ENCODE peak calls at places on chromosomes 16 and 17, in four cellular contexts. One of them, this sample, is unnamed.

GRCh38 chr16:67311607-67312449 is 14.7 kb downstream of the KCTD19 start:
- DNase-seq in gastrocnemius medialis: no peak
- DNase-seq in A549: peak
- DNase-seq in uterus: peak
- DNase-seq in this sample: no peak

GRCh38 chr16:52546291-52546941 is 527 bp downstream of the TOX3 start:
- DNase-seq in gastrocnemius medialis: no peak
- DNase-seq in A549: no peak
- DNase-seq in uterus: no peak
- DNase-seq in this sample: no peak

GRCh38 chr16:21183995-21184394 is 25.5 kb downstream of the LDAF1 start:
- DNase-seq in gastrocnemius medialis: no peak
- DNase-seq in A549: no peak
- DNase-seq in uterus: no peak
- DNase-seq in this sample: no peak

GRCh38 chr17:31274252-31274651 is 22.8 kb downstream of the OMG start:
- DNase-seq in gastrocnemius medialis: no peak
- DNase-seq in A549: no peak
- DNase-seq in uterus: no peak
- DNase-seq in this sample: no peak

GRCh38 chr16:749010-749409 is 8.2 kb upstream of the CIAO3 start:
- DNase-seq in gastrocnemius medialis: no peak
- DNase-seq in A549: no peak
- DNase-seq in uterus: no peak
- DNase-seq in this sample: no peak

GRCh38 chr16:71712501-71712900 is 12.0 kb downstream of the PHLPP2 start:
- DNase-seq in gastrocnemius medialis: no peak
- DNase-seq in A549: no peak
- DNase-seq in uterus: no peak
- DNase-seq in this sample: no peak

GRCh38 chr16:53090591-53091507 is 36.1 kb downstream of the CHD9 start:
- DNase-seq in gastrocnemius medialis: peak
- DNase-seq in A549: no peak
- DNase-seq in uterus: peak
- DNase-seq in this sample: peak

GRCh38 chr16:23410176-23410575 is 42.8 kb downstream of the COG7 start:
- DNase-seq in gastrocnemius medialis: no peak
- DNase-seq in A549: no peak
- DNase-seq in uterus: no peak
- DNase-seq in this sample: no peak

GRCh38 chr17:62149961-62150360 is 84.9 kb upstream of the MED13 start:
- DNase-seq in gastrocnemius medialis: no peak
- DNase-seq in A549: no peak
- DNase-seq in uterus: no peak
- DNase-seq in this sample: no peak

GRCh38 chr17:50953831-50954601 is 87.9 kb upstream of the TOB1 start:
- DNase-seq in gastrocnemius medialis: peak
- DNase-seq in A549: no peak
- DNase-seq in uterus: peak
- DNase-seq in this sample: peak

GRCh38 chr16:84913315-84913714 is 93.5 kb downstream of the CRISPLD2 start:
- DNase-seq in gastrocnemius medialis: peak
- DNase-seq in A549: no peak
- DNase-seq in uterus: peak
- DNase-seq in this sample: no peak

GRCh38 chr17:56653877-56654276 is 60.4 kb downstream of the NOG start:
- DNase-seq in gastrocnemius medialis: no peak
- DNase-seq in A549: peak
- DNase-seq in uterus: no peak
- DNase-seq in this sample: no peak

GRCh38 chr17:60372790-60373483 is 19.0 kb downstream of the USP32 start:
- DNase-seq in gastrocnemius medialis: no peak
- DNase-seq in A549: peak
- DNase-seq in uterus: no peak
- DNase-seq in this sample: no peak

GRCh38 chr16:19143241-19143640 is 24.8 kb upstream of the SYT17 start:
- DNase-seq in gastrocnemius medialis: no peak
- DNase-seq in A549: no peak
- DNase-seq in uterus: no peak
- DNase-seq in this sample: no peak

GRCh38 chr17:74380959-74381808 is 13.9 kb downstream of the GPR142 start:
- DNase-seq in gastrocnemius medialis: no peak
- DNase-seq in A549: no peak
- DNase-seq in uterus: no peak
- DNase-seq in this sample: no peak

GRCh38 chr16:1548234-1548633 is 14.8 kb downstream of the TMEM204 start:
- DNase-seq in gastrocnemius medialis: no peak
- DNase-seq in A549: no peak
- DNase-seq in uterus: no peak
- DNase-seq in this sample: no peak

GRCh38 chr16:26963109-26963508 is 103.6 kb upstream of the C16orf82 start:
- DNase-seq in gastrocnemius medialis: no peak
- DNase-seq in A549: no peak
- DNase-seq in uterus: no peak
- DNase-seq in this sample: no peak

GRCh38 chr16:30944352-30944751 is 4.5 kb upstream of the ORAI3 start:
- DNase-seq in gastrocnemius medialis: no peak
- DNase-seq in A549: no peak
- DNase-seq in uterus: no peak
- DNase-seq in this sample: no peak

GRCh38 chr17:49755681-49756283 is 8.1 kb downstream of the FAM117A start:
- DNase-seq in gastrocnemius medialis: no peak
- DNase-seq in A549: no peak
- DNase-seq in uterus: no peak
- DNase-seq in this sample: no peak

GRCh38 chr17:75627094-75627493 is 6.1 kb upstream of the SMIM5 start:
- DNase-seq in gastrocnemius medialis: no peak
- DNase-seq in A549: no peak
- DNase-seq in uterus: no peak
- DNase-seq in this sample: no peak

GRCh38 chr16:27367463-27368357 is 34.3 kb upstream of the IL21R start:
- DNase-seq in gastrocnemius medialis: peak
- DNase-seq in A549: peak
- DNase-seq in uterus: peak
- DNase-seq in this sample: peak

GRCh38 chr17:31559647-31560501 is 168.4 kb downstream of the RAB11FIP4 start:
- DNase-seq in gastrocnemius medialis: no peak
- DNase-seq in A549: no peak
- DNase-seq in uterus: peak
- DNase-seq in this sample: no peak

GRCh38 chr17:36971508-36971907 is 22.8 kb downstream of the AATF start:
- DNase-seq in gastrocnemius medialis: no peak
- DNase-seq in A549: no peak
- DNase-seq in uterus: no peak
- DNase-seq in this sample: no peak
- H3K27ac ChIP-seq in gastrocnemius medialis: no peak
- H3K27ac ChIP-seq in A549: no peak
- H3K27ac ChIP-seq in uterus: no peak
- H3K27ac ChIP-seq in this sample: no peak

GRCh38 chr17:48499743-48500434 is 30.9 kb downstream of the HOXB1 start:
- DNase-seq in gastrocnemius medialis: no peak
- DNase-seq in A549: no peak
- DNase-seq in uterus: no peak
- DNase-seq in this sample: no peak

GRCh38 chr17:48499248-48499647 is 31.6 kb downstream of the HOXB1 start:
- DNase-seq in gastrocnemius medialis: no peak
- DNase-seq in A549: no peak
- DNase-seq in uterus: no peak
- DNase-seq in this sample: no peak

GRCh38 chr17:48500435-48501426 is 30.1 kb downstream of the HOXB1 start:
- DNase-seq in gastrocnemius medialis: no peak
- DNase-seq in A549: no peak
- DNase-seq in uterus: peak
- DNase-seq in this sample: no peak

GRCh38 chr17:48497103-48497502 is 33.7 kb downstream of the HOXB1 start:
- DNase-seq in gastrocnemius medialis: no peak
- DNase-seq in A549: no peak
- DNase-seq in uterus: no peak
- DNase-seq in this sample: no peak

GRCh38 chr17:48498168-48498840 is 32.5 kb downstream of the HOXB1 start:
- DNase-seq in gastrocnemius medialis: no peak
- DNase-seq in A549: no peak
- DNase-seq in uterus: no peak
- DNase-seq in this sample: no peak
- H3K27ac ChIP-seq in gastrocnemius medialis: no peak
- H3K27ac ChIP-seq in A549: no peak
- H3K27ac ChIP-seq in uterus: no peak
- H3K27ac ChIP-seq in this sample: no peak

GRCh38 chr16:57645691-57646387 is 17.4 kb downstream of the ADGRG1 start:
- DNase-seq in gastrocnemius medialis: no peak
- DNase-seq in A549: no peak
- DNase-seq in uterus: no peak
- DNase-seq in this sample: no peak
- H3K27ac ChIP-seq in gastrocnemius medialis: peak
- H3K27ac ChIP-seq in A549: peak
- H3K27ac ChIP-seq in uterus: peak
- H3K27ac ChIP-seq in this sample: peak

GRCh38 chr16:89571636-89572035 is 3.9 kb upstream of the CPNE7 start:
- DNase-seq in gastrocnemius medialis: no peak
- DNase-seq in A549: no peak
- DNase-seq in uterus: no peak
- DNase-seq in this sample: no peak

GRCh38 chr16:89572042-89572441 is 3.5 kb upstream of the CPNE7 start:
- DNase-seq in gastrocnemius medialis: no peak
- DNase-seq in A549: no peak
- DNase-seq in uterus: no peak
- DNase-seq in this sample: no peak

GRCh38 chr16:89570342-89570923 is 5.1 kb upstream of the CPNE7 start:
- DNase-seq in gastrocnemius medialis: no peak
- DNase-seq in A549: no peak
- DNase-seq in uterus: no peak
- DNase-seq in this sample: no peak

GRCh38 chr16:89567656-89568594 is 7.4 kb downstream of the RPL13 start:
- DNase-seq in gastrocnemius medialis: no peak
- DNase-seq in A549: no peak
- DNase-seq in uterus: no peak
- DNase-seq in this sample: no peak

GRCh38 chr16:89569506-89570341 is 5.8 kb upstream of the CPNE7 start:
- DNase-seq in gastrocnemius medialis: no peak
- DNase-seq in A549: no peak
- DNase-seq in uterus: no peak
- DNase-seq in this sample: no peak
- H3K27ac ChIP-seq in gastrocnemius medialis: no peak
- H3K27ac ChIP-seq in A549: no peak
- H3K27ac ChIP-seq in uterus: no peak
- H3K27ac ChIP-seq in this sample: no peak

DNA sequence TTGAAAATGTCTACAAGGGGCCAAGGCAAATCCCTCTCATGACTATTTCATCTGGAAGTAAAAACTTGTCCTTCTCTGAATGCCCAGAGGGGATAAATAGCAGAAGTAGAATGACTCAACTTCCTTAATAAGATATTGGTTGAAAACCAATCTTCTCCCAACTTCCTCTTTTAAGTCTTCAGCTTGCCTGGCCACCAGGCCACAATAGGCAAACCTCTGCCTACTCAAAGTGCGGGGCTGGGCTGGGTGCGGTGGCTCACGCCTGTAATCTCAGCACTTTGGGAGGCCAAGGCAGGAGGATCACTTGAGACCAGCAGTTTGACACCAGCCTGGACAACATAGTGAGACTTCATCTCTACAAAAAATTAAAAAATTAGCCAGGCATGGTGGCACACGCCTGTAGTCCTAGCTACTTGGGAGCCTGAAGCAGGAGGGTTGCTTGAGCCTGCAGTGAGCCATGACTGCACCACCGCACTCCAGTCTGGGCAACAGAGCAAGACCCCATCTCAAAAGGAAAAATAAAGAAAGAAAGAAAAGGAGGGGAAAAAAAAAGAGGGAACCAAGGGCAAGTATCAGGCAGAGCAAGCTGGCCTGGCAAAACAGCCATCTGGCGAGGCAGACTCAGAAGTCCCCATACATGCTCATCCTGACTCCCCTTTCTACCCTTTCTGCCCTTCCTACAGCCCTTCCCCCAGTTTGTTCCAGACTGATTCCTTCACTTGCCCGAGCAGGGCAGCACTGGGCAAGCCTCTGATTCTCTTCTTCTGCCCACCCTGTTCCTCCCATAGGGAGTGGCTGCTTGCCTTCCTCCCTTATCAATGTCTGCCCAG is 20.6 kb downstream of the MAP3K14 start:
- DNase-seq in gastrocnemius medialis: no peak
- DNase-seq in A549: no peak
- DNase-seq in uterus: no peak
- DNase-seq in this sample: no peak
- H3K27ac ChIP-seq in gastrocnemius medialis: peak
- H3K27ac ChIP-seq in A549: peak
- H3K27ac ChIP-seq in uterus: no peak
- H3K27ac ChIP-seq in this sample: no peak

GRCh38 chr16:35308674-35309073 is 1849.3 kb downstream of the TP53TG3F start:
- DNase-seq in gastrocnemius medialis: no peak
- DNase-seq in A549: no peak
- DNase-seq in uterus: no peak
- DNase-seq in this sample: no peak

GRCh38 chr16:35302859-35303258 is 1843.4 kb downstream of the TP53TG3F start:
- DNase-seq in gastrocnemius medialis: no peak
- DNase-seq in A549: no peak
- DNase-seq in uterus: no peak
- DNase-seq in this sample: no peak

GRCh38 chr16:35305476-35305875 is 1846.1 kb downstream of the TP53TG3F start:
- DNase-seq in gastrocnemius medialis: no peak
- DNase-seq in A549: no peak
- DNase-seq in uterus: no peak
- DNase-seq in this sample: no peak

GRCh38 chr16:35310999-35311398 is 1851.6 kb downstream of the TP53TG3F start:
- DNase-seq in gastrocnemius medialis: no peak
- DNase-seq in A549: no peak
- DNase-seq in uterus: no peak
- DNase-seq in this sample: no peak

GRCh38 chr16:35306915-35307314 is 1847.5 kb downstream of the TP53TG3F start:
- DNase-seq in gastrocnemius medialis: no peak
- DNase-seq in A549: no peak
- DNase-seq in uterus: no peak
- DNase-seq in this sample: no peak
- H3K27ac ChIP-seq in gastrocnemius medialis: no peak
- H3K27ac ChIP-seq in A549: no peak
- H3K27ac ChIP-seq in uterus: no peak
- H3K27ac ChIP-seq in this sample: no peak

GRCh38 chr17:73042809-73043685 is 49.4 kb downstream of the SLC39A11 start:
- DNase-seq in gastrocnemius medialis: no peak
- DNase-seq in A549: no peak
- DNase-seq in uterus: no peak
- DNase-seq in this sample: no peak
- H3K27ac ChIP-seq in gastrocnemius medialis: no peak
- H3K27ac ChIP-seq in A549: no peak
- H3K27ac ChIP-seq in uterus: no peak
- H3K27ac ChIP-seq in this sample: peak